ENCODE peak calls at places on chromosome 3, in four cellular contexts. F, V, I and E are unnamed samples.
A peak's percentile ranks its signal among the peaks of the same experiment; 100 is the strongest.

GRCh38 chr3:184200825-184201224 is 14.8 kb downstream of the ABCF3 start:
- DNase-seq in F (no peak), V (no peak), I (no peak), E (no peak)

GRCh38 chr3:129656659-129657247 is 50.3 kb upstream of the PLXND1 start:
- DNase-seq in V (no peak), I (peak; percentile 34), F (no peak), E (no peak)

GRCh38 chr3:57061556-57061955 is 1.1 kb downstream of the SPATA12 start:
- DNase-seq in I (no peak), F (peak; percentile 27), V (no peak), E (no peak)

GRCh38 chr3:171262431-171262830 is 197.8 kb downstream of the TNIK start:
- DNase-seq in V (no peak), F (peak; percentile 82), I (no peak), E (no peak)

GRCh38 chr3:24197809-24198208 is 252.7 kb downstream of the NR1D2 start:
- DNase-seq in F (no peak), I (no peak), V (no peak), E (no peak)

GRCh38 chr3:51904034-51904823 is 1.1 kb upstream of the IQCF1 start:
- DNase-seq in F (no peak), V (no peak), I (no peak), E (no peak)

GRCh38 chr3:9076985-9077384 is 113.7 kb upstream of the RAD18 start:
- DNase-seq in V (no peak), I (peak; percentile 11), F (peak; percentile 8), E (no peak)

GRCh38 chr3:146895026-146895749 is 290.0 kb upstream of the PLSCR5 start:
- DNase-seq in F (peak; percentile 69), V (no peak), I (no peak), E (peak; percentile 79)

GRCh38 chr3:188153498-188153948 is 434 bp upstream of the LPP start:
- DNase-seq in I (peak; percentile 91), V (peak; percentile 78), F (peak; percentile 96), E (peak; percentile 87)

GRCh38 chr3:50156991-50157493 is 1.9 kb downstream of the SEMA3F start:
- DNase-seq in F (peak; percentile 32), I (no peak), V (no peak), E (no peak)
- H3K4me3 ChIP-seq in F (peak overlapping the region; percentile 38), I (peak overlapping the region; percentile 34), V (peak overlapping the region; percentile 74), E (peak overlapping the region; percentile 45)

GRCh38 chr3:194269610-194270145 is 81.5 kb downstream of the CPN2 start:
- DNase-seq in I (no peak), V (peak; percentile 91), F (peak; percentile 85), E (no peak)
- TF ChIP-seq CTCF in I (peak; percentile 23), V (peak; percentile 66), F (peak; percentile 57), E (peak; percentile 19)

DNA sequence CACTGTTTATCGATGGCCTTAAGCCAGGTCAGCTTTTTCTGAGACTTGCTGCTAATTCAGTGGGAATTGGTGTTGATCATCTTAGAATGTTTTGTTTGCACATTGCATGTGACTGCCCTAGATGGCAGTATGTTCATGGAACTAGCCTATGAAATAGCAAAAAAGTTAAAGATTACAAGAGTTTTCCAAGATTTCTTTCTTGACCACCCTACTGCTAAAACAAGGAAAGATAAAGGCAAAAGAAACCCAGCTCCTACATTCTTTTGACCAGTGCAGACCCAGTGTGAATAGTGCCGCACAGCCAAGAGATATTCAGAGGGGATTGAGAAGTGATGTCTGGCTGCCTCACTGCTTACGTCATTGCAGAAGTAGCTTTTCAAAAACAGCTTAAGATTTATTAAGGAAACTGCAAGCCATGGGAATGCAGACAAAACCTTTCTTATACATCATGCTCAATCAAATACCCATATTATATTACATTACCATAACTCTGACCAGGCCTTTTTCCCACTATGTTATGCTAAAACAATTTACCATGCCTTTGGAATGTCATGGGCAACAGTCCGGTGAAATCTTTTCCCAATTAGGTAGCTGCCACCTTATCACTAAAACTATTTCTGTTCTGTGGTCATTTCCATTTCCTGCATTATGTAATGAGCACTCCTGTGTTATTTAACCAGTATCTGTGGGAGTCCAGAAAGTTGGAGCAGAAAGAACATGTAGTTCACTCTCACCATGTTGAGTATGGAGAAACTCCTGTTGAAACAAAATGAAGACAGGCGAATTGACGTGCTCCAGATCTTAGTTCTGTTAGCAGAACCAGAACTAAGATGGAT is 6.0 kb downstream of the PHLDB2 start:
- DNase-seq in I (peak; percentile 44), V (no peak), F (peak; percentile 99), E (peak; percentile 70)
- H3K4me3 ChIP-seq in I (no peak overlapping the region), V (peak overlapping the region; percentile 77), F (no peak overlapping the region), E (no peak overlapping the region)

GRCh38 chr3:177484926-177485325 is 287.6 kb upstream of the TBL1XR1 start:
- DNase-seq in F (no peak), I (no peak), V (no peak), E (peak; percentile 69)

GRCh38 chr3:177482048-177482741 is 284.9 kb upstream of the TBL1XR1 start:
- DNase-seq in F (peak; percentile 89), I (no peak), V (no peak), E (no peak)

GRCh38 chr3:177481329-177481728 is 284.0 kb upstream of the TBL1XR1 start:
- DNase-seq in F (no peak), I (no peak), V (no peak), E (no peak)

GRCh38 chr3:177484206-177484605 is 286.9 kb upstream of the TBL1XR1 start:
- DNase-seq in V (no peak), I (no peak), F (peak; percentile 58), E (no peak)

DNA sequence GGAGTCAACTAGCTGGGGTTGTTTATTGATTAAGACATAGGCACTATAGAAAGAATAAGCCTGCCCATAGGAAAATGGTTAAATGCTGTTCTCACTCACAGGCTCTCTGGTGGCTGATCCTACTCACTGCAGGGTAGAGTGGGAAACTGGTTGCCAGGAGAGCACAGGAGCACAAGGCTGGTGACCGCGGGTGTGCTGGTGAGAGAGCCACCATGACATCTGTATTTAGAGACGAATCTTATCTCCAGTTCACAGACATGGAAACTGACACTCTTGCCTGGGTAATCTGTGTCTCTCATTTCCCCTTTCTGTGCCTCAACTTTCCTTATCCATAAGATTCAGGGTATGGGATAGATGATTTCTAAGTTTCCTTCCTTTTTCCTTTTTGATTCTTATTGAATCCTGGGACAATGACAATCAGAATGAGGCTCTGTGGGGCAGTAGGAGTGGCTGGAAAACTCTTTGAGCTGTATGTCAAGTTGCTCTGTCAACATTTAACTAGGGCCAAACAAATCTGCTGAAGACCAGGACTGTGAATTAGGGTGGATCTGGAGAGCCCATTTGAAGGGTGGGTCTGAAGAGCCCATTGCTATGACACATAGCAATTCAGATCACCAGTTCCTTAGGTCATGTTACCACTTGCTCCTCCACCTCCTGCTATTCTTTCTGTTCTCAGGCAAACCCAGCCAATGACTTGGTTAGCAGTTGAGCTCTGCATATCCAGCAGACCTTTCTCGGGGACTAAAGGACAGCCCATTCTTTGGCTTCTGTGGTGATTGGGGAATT is 286.1 kb upstream of the TBL1XR1 start:
- DNase-seq in I (peak; percentile 24), F (no peak), V (no peak), E (no peak)
- TF ChIP-seq CTCF in I (peak; percentile 42), F (no peak), V (peak; percentile 35), E (no peak)

GRCh38 chr3:69063636-69064035 is 11.5 kb upstream of the TMF1 start:
- DNase-seq in I (no peak), F (no peak), V (no peak), E (no peak)
- H3K4me3 ChIP-seq in I (no peak overlapping the region), F (no peak overlapping the region), V (no peak overlapping the region), E (no peak overlapping the region)

DNA sequence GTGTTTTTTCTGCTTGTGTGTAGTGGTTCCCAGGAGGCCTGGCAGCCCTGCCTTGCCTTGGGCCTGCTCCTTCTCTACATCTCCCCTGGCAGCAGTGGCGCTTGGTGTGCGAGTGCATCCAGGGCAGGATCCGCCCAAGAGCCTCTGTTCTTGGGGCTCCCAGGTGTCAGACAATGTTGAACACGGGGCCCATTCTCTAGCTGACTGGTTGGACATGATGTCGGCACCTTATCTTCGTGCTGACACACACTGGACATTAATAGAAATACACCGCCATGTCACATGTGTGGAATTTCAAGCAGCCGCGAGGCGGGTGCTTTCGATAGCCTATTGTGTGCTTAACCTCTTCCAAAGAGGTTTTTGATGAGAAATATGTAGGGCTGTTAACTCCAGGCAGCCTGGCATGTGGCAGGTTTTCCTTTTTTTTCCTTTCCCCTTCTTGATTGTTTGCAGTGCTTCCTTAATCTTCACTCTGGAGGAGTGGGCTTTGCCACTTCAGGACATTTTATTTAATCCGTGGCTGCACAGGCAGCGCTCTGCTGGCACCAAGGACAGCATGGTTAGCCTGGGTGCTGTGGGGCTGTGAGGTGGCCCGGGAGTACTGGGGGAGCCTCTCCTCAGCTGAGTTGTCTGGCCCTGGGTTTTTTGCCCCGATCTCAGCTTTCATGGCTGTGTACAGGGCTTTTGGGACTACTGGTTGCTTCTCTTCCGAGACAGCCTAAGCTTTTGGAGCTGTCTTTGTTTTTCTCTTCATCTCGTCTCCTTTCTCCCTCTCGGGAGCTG is 42.5 kb downstream of the CHCHD6 start:
- DNase-seq in F (peak; percentile 84), I (no peak), V (peak; percentile 61), E (peak; percentile 10)
- TF ChIP-seq CTCF in F (peak; percentile 21), I (no peak), V (peak; percentile 12), E (no peak)

GRCh38 chr3:193552911-193553310 is 1.8 kb downstream of the ATP13A4 start:
- DNase-seq in I (no peak), F (no peak), V (no peak), E (no peak)

GRCh38 chr3:193554790-193555189 is at the start of gene ATP13A4:
- DNase-seq in F (no peak), I (no peak), V (no peak), E (no peak)

GRCh38 chr3:193556841-193557240 is 2.1 kb upstream of the ATP13A4 start:
- DNase-seq in I (no peak), F (no peak), V (no peak), E (no peak)

GRCh38 chr3:193548406-193548805 is 6.3 kb downstream of the ATP13A4 start:
- DNase-seq in V (no peak), I (peak; percentile 74), F (no peak), E (no peak)

GRCh38 chr3:193553606-193554005 is 1.1 kb downstream of the ATP13A4 start:
- DNase-seq in V (no peak), F (no peak), I (no peak), E (no peak)
- H3K4me3 ChIP-seq in V (no peak overlapping the region), F (no peak overlapping the region), I (no peak overlapping the region), E (no peak overlapping the region)